ENCODE peak calls at places on chromosomes 13 and 19, in six cellular contexts. U is brain microvascular endothelial cell; H is stimulated activated CD8-positive, alpha-beta memory T cell treated with anti-CD3 and anti-CD28 coated beads, Interleukin-15, amount 100 ng/mL, for 4 hours; I is posterior cingulate gyrus; B is CD8-positive, alpha-beta memory T cell; C is right atrium auricular region. T is an unnamed sample.

GRCh38 chr19:14127176-14127575 is 9.2 kb downstream of the ASF1B start:
- DNase-seq in I (no peak), U (no peak), C (peak; percentile 69), H (no peak), B (no peak), T (no peak)

GRCh38 chr19:39412867-39413268 is 399 bp downstream of the PLEKHG2 start:
- DNase-seq in C (no peak), B (no peak), H (no peak), I (peak; percentile 92), U (no peak), T (no peak)

GRCh38 chr13:26847281-26847680 is 86.7 kb upstream of the GPR12 start:
- DNase-seq in H (no peak), C (no peak), B (no peak), U (no peak), I (no peak), T (no peak)

GRCh38 chr19:35484637-35485036 is 5.6 kb downstream of the KRTDAP start:
- DNase-seq in U (no peak), B (no peak), H (no peak), C (no peak), I (no peak), T (no peak)

GRCh38 chr19:8396563-8397203 is 6.5 kb downstream of the RAB11B start:
- DNase-seq in U (peak; percentile 64), C (no peak), B (peak; percentile 87), I (peak; percentile 91), H (peak; percentile 33), T (peak; percentile 44)

GRCh38 chr19:41745761-41746160 is 9.6 kb upstream of the CEACAM6 start:
- DNase-seq in U (no peak), I (no peak), C (no peak), B (no peak), H (no peak), T (no peak)

GRCh38 chr13:97234236-97234635 is 12.1 kb downstream of the MBNL2 start:
- DNase-seq in I (no peak), B (no peak), U (no peak), C (no peak), H (no peak), T (no peak)

GRCh38 chr13:102000764-102001163 is 401.1 kb downstream of the FGF14 start:
- DNase-seq in H (no peak), U (no peak), C (no peak), B (no peak), I (no peak), T (no peak)

GRCh38 chr19:1856698-1857603 is 6.4 kb downstream of the KLF16 start:
- DNase-seq in I (no peak), U (peak; percentile 60), C (peak; percentile 91), B (no peak), H (peak; percentile 40), T (no peak)

GRCh38 chr19:50300814-50301606 is 28.2 kb downstream of the KCNC3 start:
- DNase-seq in C (no peak), H (no peak), B (no peak), I (no peak), U (peak; percentile 76), T (no peak)

GRCh38 chr13:43085545-43085944 is 62.2 kb downstream of the DNAJC15 start:
- DNase-seq in C (no peak), U (no peak), H (no peak), B (no peak), I (no peak), T (no peak)

GRCh38 chr13:100645382-100645781 is 29.2 kb downstream of the TMTC4 start:
- DNase-seq in I (no peak), H (no peak), C (no peak), U (no peak), B (no peak), T (no peak)

GRCh38 chr19:46606019-46606418 is 4.9 kb downstream of the CALM3 start:
- DNase-seq in C (no peak), B (no peak), I (peak; percentile 91), H (no peak), U (no peak), T (no peak)

GRCh38 chr13:39196957-39197644 is 158.8 kb downstream of the NHLRC3 start:
- DNase-seq in B (no peak), U (no peak), I (no peak), H (no peak), C (no peak), T (no peak)

GRCh38 chr13:110006304-110006703 is 219.9 kb upstream of the IRS2 start:
- DNase-seq in H (no peak), U (no peak), I (no peak), B (no peak), C (no peak), T (no peak)

GRCh38 chr13:73984949-73985691 is 149.1 kb downstream of the KLF12 start:
- DNase-seq in C (no peak), H (peak; percentile 64), I (no peak), B (peak; percentile 79), U (no peak), T (peak; percentile 55)

GRCh38 chr19:37078717-37079032 is 442 bp downstream of the ZNF420 start:
- DNase-seq in H (no peak), B (no peak), I (no peak), C (no peak), U (no peak), T (no peak)

GRCh38 chr13:37306778-37307544 is 201.5 kb upstream of the CSNK1A1L start:
- DNase-seq in C (no peak), B (no peak), H (no peak), I (no peak), U (peak; percentile 95), T (no peak)

GRCh38 chr13:76973920-76974617 is 17.8 kb upstream of the CLN5 start:
- DNase-seq in I (no peak), U (no peak), H (no peak), C (no peak), B (no peak), T (no peak)

GRCh38 chr13:24746618-24747247 is 17.2 kb upstream of the RNF17 start:
- DNase-seq in H (no peak), I (peak; percentile 81), U (no peak), C (no peak), B (no peak), T (no peak)

GRCh38 chr19:41422456-41422855 is 4.7 kb downstream of the B3GNT8 start:
- DNase-seq in U (no peak), B (no peak), I (no peak), C (no peak), H (no peak), T (no peak)

GRCh38 chr19:55993492-55993891 is 6.9 kb downstream of the NLRP5 start:
- DNase-seq in H (no peak), I (no peak), C (no peak), B (no peak), U (no peak), T (no peak)

GRCh38 chr13:46176756-46177155 is 5.2 kb downstream of the LCP1 start:
- DNase-seq in I (no peak), H (no peak), C (no peak), B (no peak), U (no peak), T (no peak)

GRCh38 chr13:61777902-61778301 is 362.3 kb upstream of the PCDH20 start:
- DNase-seq in H (no peak), C (no peak), I (no peak), U (no peak), B (no peak), T (no peak)

GRCh38 chr19:30209617-30210600 is 162.3 kb upstream of the ZNF536 start:
- DNase-seq in I (no peak), B (no peak), C (peak; percentile 48), U (no peak), H (no peak), T (no peak)

GRCh38 chr19:29528350-29528945 is 2.7 kb downstream of the VSTM2B start:
- DNase-seq in C (no peak), H (peak; percentile 10), U (peak; percentile 47), I (peak; percentile 96), B (peak; percentile 60), T (no peak)

GRCh38 chr13:40124648-40125045 is 469.2 kb downstream of the COG6 start:
- DNase-seq in I (no peak), C (no peak), B (no peak), U (no peak), H (no peak), T (no peak)

GRCh38 chr13:31835932-31836331 is 96.6 kb downstream of the RXFP2 start:
- DNase-seq in U (peak; percentile 65), C (no peak), I (no peak), H (no peak), B (no peak), T (no peak)

GRCh38 chr13:37534181-37534580 is 64.4 kb downstream of the POSTN start:
- DNase-seq in U (peak; percentile 80), C (no peak), I (no peak), B (no peak), H (no peak), T (no peak)

GRCh38 chr19:11659612-11660011 is 62.3 kb downstream of the ZNF627 start:
- DNase-seq in C (no peak), H (no peak), U (no peak), I (no peak), B (no peak), T (no peak)

GRCh38 chr19:57664269-57665127 is 4.2 kb upstream of the ZSCAN4 start:
- DNase-seq in I (peak; percentile 91), H (no peak), C (peak; percentile 60), U (peak; percentile 2), B (no peak), T (no peak)

GRCh38 chr13:60134376-60134775 is 29.4 kb downstream of the DIAPH3 start:
- DNase-seq in B (no peak), U (no peak), C (no peak), H (no peak), I (no peak), T (no peak)

GRCh38 chr13:33207616-33207964 is 78.0 kb downstream of the STARD13 start:
- DNase-seq in U (no peak), B (no peak), I (no peak), C (no peak), H (no peak), T (no peak)

GRCh38 chr19:10419646-10420443 is 493 bp upstream of the PDE4A start:
- DNase-seq in C (no peak), H (no peak), B (peak; percentile 75), U (peak; percentile 91), I (peak; percentile 85), T (no peak)

GRCh38 chr13:49995535-49996165 is 1.2 kb upstream of the TRIM13 start:
- DNase-seq in H (no peak), I (no peak), U (peak; percentile 16), B (no peak), C (no peak), T (no peak)

GRCh38 chr13:43205421-43205820 is 182.0 kb downstream of the DNAJC15 start:
- DNase-seq in C (no peak), U (no peak), B (no peak), I (no peak), H (no peak), T (no peak)

GRCh38 chr19:11887618-11888531 is at the start of gene ZNF69:
- DNase-seq in U (peak; percentile 75), C (peak; percentile 92), I (peak; percentile 96), B (peak; percentile 73), H (peak; percentile 36), T (peak; percentile 6)

GRCh38 chr13:40170982-40171381 is 495.5 kb downstream of the FOXO1 start:
- DNase-seq in H (no peak), B (no peak), I (no peak), U (no peak), C (no peak), T (no peak)